ENCODE peak calls at places on chromosomes 4 and X, in six cellular contexts. One of them, this sample, is unnamed.

GRCh38 chrX:105820247-105820646 is 2.1 kb upstream of the NRK start:
- DNase-seq in esophagus muscularis mucosa: no peak
- DNase-seq in hepatocyte: no peak
- DNase-seq in fibroblast of lung: no peak
- DNase-seq in lower lobe of right lung: no peak
- DNase-seq in right cardiac atrium: no peak
- DNase-seq in this sample: no peak

GRCh38 chr4:39469429-39470077 is 10.7 kb downstream of the LIAS start:
- DNase-seq in esophagus muscularis mucosa: no peak
- DNase-seq in hepatocyte: peak
- DNase-seq in fibroblast of lung: peak
- DNase-seq in lower lobe of right lung: no peak
- DNase-seq in right cardiac atrium: peak
- DNase-seq in this sample: peak

GRCh38 chr4:154709550-154709949 is 34.2 kb upstream of the LRAT start:
- DNase-seq in esophagus muscularis mucosa: no peak
- DNase-seq in hepatocyte: no peak
- DNase-seq in fibroblast of lung: no peak
- DNase-seq in lower lobe of right lung: no peak
- DNase-seq in right cardiac atrium: no peak
- DNase-seq in this sample: no peak

GRCh38 chr4:73589261-73589847 is 30.9 kb downstream of the RASSF6 start:
- DNase-seq in esophagus muscularis mucosa: no peak
- DNase-seq in hepatocyte: peak
- DNase-seq in fibroblast of lung: peak
- DNase-seq in lower lobe of right lung: no peak
- DNase-seq in right cardiac atrium: no peak
- DNase-seq in this sample: no peak

GRCh38 chr4:53022162-53023100 is 160.3 kb downstream of the RASL11B start:
- DNase-seq in esophagus muscularis mucosa: no peak
- DNase-seq in hepatocyte: no peak
- DNase-seq in fibroblast of lung: no peak
- DNase-seq in lower lobe of right lung: no peak
- DNase-seq in right cardiac atrium: no peak
- DNase-seq in this sample: no peak

GRCh38 chrX:130110379-130111219 is at the start of gene ELF4:
- DNase-seq in esophagus muscularis mucosa: no peak
- DNase-seq in hepatocyte: peak
- DNase-seq in fibroblast of lung: peak
- DNase-seq in lower lobe of right lung: peak
- DNase-seq in right cardiac atrium: no peak
- DNase-seq in this sample: no peak

GRCh38 chrX:20507901-20508620 is 241.4 kb upstream of the RPS6KA3 start:
- DNase-seq in esophagus muscularis mucosa: no peak
- DNase-seq in hepatocyte: no peak
- DNase-seq in fibroblast of lung: no peak
- DNase-seq in lower lobe of right lung: no peak
- DNase-seq in right cardiac atrium: no peak
- DNase-seq in this sample: no peak

GRCh38 chr4:142818476-142818875 is 27.6 kb downstream of the INPP4B start:
- DNase-seq in esophagus muscularis mucosa: no peak
- DNase-seq in hepatocyte: no peak
- DNase-seq in fibroblast of lung: no peak
- DNase-seq in lower lobe of right lung: no peak
- DNase-seq in right cardiac atrium: no peak
- DNase-seq in this sample: no peak

GRCh38 chrX:21375795-21376069 is 1.5 kb downstream of the CNKSR2 start:
- DNase-seq in esophagus muscularis mucosa: no peak
- DNase-seq in hepatocyte: peak
- DNase-seq in fibroblast of lung: no peak
- DNase-seq in lower lobe of right lung: no peak
- DNase-seq in right cardiac atrium: no peak
- DNase-seq in this sample: no peak

GRCh38 chr4:187632260-187633010 is 363.1 kb upstream of the ZFP42 start:
- DNase-seq in esophagus muscularis mucosa: no peak
- DNase-seq in hepatocyte: no peak
- DNase-seq in fibroblast of lung: no peak
- DNase-seq in lower lobe of right lung: no peak
- DNase-seq in right cardiac atrium: no peak
- DNase-seq in this sample: no peak

GRCh38 chrX:140866446-140866845 is 135.9 kb upstream of the SPANXB1 start:
- DNase-seq in esophagus muscularis mucosa: no peak
- DNase-seq in hepatocyte: no peak
- DNase-seq in fibroblast of lung: no peak
- DNase-seq in lower lobe of right lung: no peak
- DNase-seq in right cardiac atrium: no peak
- DNase-seq in this sample: no peak

GRCh38 chr4:87853108-87853507 is 20.3 kb downstream of the MEPE start:
- DNase-seq in esophagus muscularis mucosa: no peak
- DNase-seq in hepatocyte: peak
- DNase-seq in fibroblast of lung: peak
- DNase-seq in lower lobe of right lung: no peak
- DNase-seq in right cardiac atrium: no peak
- DNase-seq in this sample: no peak

GRCh38 chr4:183507928-183508327 is 3.1 kb downstream of the ING2 start:
- DNase-seq in esophagus muscularis mucosa: no peak
- DNase-seq in hepatocyte: peak
- DNase-seq in fibroblast of lung: no peak
- DNase-seq in lower lobe of right lung: no peak
- DNase-seq in right cardiac atrium: no peak
- DNase-seq in this sample: no peak

GRCh38 chrX:1226249-1226648 is 13.8 kb upstream of the CRLF2 start:
- DNase-seq in esophagus muscularis mucosa: no peak
- DNase-seq in hepatocyte: no peak
- DNase-seq in fibroblast of lung: no peak
- DNase-seq in lower lobe of right lung: no peak
- DNase-seq in right cardiac atrium: no peak
- DNase-seq in this sample: no peak

GRCh38 chr4:76806757-76807156 is 91.2 kb downstream of the SOWAHB start:
- DNase-seq in esophagus muscularis mucosa: no peak
- DNase-seq in hepatocyte: no peak
- DNase-seq in fibroblast of lung: no peak
- DNase-seq in lower lobe of right lung: no peak
- DNase-seq in right cardiac atrium: no peak
- DNase-seq in this sample: no peak

GRCh38 chr4:76809594-76810305 is 88.2 kb downstream of the SOWAHB start:
- DNase-seq in esophagus muscularis mucosa: no peak
- DNase-seq in hepatocyte: no peak
- DNase-seq in fibroblast of lung: peak
- DNase-seq in lower lobe of right lung: no peak
- DNase-seq in right cardiac atrium: peak
- DNase-seq in this sample: no peak

GRCh38 chr4:76806336-76806735 is 91.6 kb downstream of the SOWAHB start:
- DNase-seq in esophagus muscularis mucosa: no peak
- DNase-seq in hepatocyte: no peak
- DNase-seq in fibroblast of lung: no peak
- DNase-seq in lower lobe of right lung: no peak
- DNase-seq in right cardiac atrium: no peak
- DNase-seq in this sample: no peak

GRCh38 chr4:76813070-76813469 is 84.9 kb downstream of the SOWAHB start:
- DNase-seq in esophagus muscularis mucosa: no peak
- DNase-seq in hepatocyte: no peak
- DNase-seq in fibroblast of lung: no peak
- DNase-seq in lower lobe of right lung: no peak
- DNase-seq in right cardiac atrium: no peak
- DNase-seq in this sample: no peak

DNA sequence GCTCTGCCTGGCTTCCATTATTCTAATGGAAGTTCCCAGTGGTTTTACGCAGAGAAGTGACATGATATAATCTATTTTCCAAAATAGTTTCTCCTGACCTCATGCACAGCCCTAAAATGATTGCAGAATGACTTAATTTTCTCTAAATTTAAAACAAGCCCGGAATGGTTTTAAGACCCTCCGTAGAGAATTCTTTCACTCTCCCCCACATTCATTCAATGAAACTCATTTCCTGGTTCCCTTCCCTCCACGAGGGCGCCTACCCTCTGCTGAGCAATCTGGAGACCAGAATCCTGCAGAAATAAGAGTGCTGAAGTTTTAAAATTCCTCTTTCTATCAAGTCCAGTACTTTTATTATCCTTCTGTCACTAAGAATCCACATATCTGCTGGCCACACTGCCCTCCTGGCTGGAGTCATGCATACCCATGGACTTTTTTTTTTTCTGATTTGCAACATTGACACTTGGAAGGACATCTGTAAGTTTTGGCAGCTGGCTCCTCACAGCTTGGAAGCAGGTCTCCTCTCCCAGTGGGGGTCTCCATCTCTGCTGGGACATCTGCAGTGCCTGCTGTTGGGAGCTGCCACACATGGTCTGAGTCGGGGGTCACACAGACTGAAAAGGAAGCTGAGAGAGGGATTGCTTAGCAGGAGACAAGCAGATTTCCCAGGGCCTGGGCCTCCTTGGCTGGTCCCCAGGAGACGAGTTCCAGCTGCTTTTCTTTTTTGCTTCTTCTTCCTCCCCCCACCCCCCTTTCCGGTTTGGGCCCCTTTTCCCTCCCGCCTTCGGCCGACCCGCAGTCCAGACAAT is 86.1 kb downstream of the SOWAHB start:
- DNase-seq in esophagus muscularis mucosa: no peak
- DNase-seq in hepatocyte: peak
- DNase-seq in fibroblast of lung: peak
- DNase-seq in lower lobe of right lung: no peak
- DNase-seq in right cardiac atrium: no peak
- DNase-seq in this sample: peak
- H3K4me3 ChIP-seq in esophagus muscularis mucosa: no peak
- H3K4me3 ChIP-seq in hepatocyte: no peak
- H3K4me3 ChIP-seq in fibroblast of lung: no peak
- H3K4me3 ChIP-seq in lower lobe of right lung: no peak
- H3K4me3 ChIP-seq in right cardiac atrium: no peak
- H3K4me3 ChIP-seq in this sample: no peak

GRCh38 chr4:36316544-36317082 is 35.2 kb downstream of the DTHD1 start:
- DNase-seq in esophagus muscularis mucosa: no peak
- DNase-seq in hepatocyte: no peak
- DNase-seq in fibroblast of lung: peak
- DNase-seq in lower lobe of right lung: no peak
- DNase-seq in right cardiac atrium: no peak
- DNase-seq in this sample: no peak

GRCh38 chr4:36310793-36311192 is 29.4 kb downstream of the DTHD1 start:
- DNase-seq in esophagus muscularis mucosa: no peak
- DNase-seq in hepatocyte: no peak
- DNase-seq in fibroblast of lung: no peak
- DNase-seq in lower lobe of right lung: no peak
- DNase-seq in right cardiac atrium: peak
- DNase-seq in this sample: no peak

GRCh38 chr4:36312511-36312910 is 31.1 kb downstream of the DTHD1 start:
- DNase-seq in esophagus muscularis mucosa: no peak
- DNase-seq in hepatocyte: no peak
- DNase-seq in fibroblast of lung: no peak
- DNase-seq in lower lobe of right lung: no peak
- DNase-seq in right cardiac atrium: no peak
- DNase-seq in this sample: no peak

GRCh38 chr4:36310237-36310636 is 28.8 kb downstream of the DTHD1 start:
- DNase-seq in esophagus muscularis mucosa: no peak
- DNase-seq in hepatocyte: no peak
- DNase-seq in fibroblast of lung: no peak
- DNase-seq in lower lobe of right lung: no peak
- DNase-seq in right cardiac atrium: no peak
- DNase-seq in this sample: no peak

DNA sequence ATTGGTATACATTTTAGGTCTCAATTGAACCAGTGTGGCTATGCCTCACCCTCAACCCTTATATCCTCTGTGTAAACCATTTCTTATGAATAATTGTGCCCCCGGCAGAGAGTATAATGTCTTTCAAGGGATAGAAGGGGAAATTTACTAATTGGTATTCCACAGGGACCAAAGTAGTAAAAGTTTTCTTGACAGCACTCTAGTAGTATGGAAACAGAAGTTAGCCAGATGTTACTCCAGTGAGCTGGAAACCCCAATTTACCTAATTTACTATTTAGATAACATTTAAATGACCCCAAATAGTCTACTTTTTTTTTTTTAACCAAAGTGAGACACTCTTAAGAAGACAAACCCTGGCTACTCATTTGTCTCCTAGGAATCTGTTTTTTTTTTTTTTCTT is 32.3 kb downstream of the DTHD1 start:
- DNase-seq in esophagus muscularis mucosa: no peak
- DNase-seq in hepatocyte: no peak
- DNase-seq in fibroblast of lung: no peak
- DNase-seq in lower lobe of right lung: no peak
- DNase-seq in right cardiac atrium: no peak
- DNase-seq in this sample: no peak
- H3K27ac ChIP-seq in esophagus muscularis mucosa: no peak
- H3K27ac ChIP-seq in hepatocyte: no peak
- H3K27ac ChIP-seq in fibroblast of lung: no peak
- H3K27ac ChIP-seq in lower lobe of right lung: no peak
- H3K27ac ChIP-seq in right cardiac atrium: no peak
- H3K27ac ChIP-seq in this sample: no peak

GRCh38 chr4:51865717-51866116 is 22.8 kb downstream of the DCUN1D4 start:
- DNase-seq in esophagus muscularis mucosa: no peak
- DNase-seq in hepatocyte: no peak
- DNase-seq in fibroblast of lung: no peak
- DNase-seq in lower lobe of right lung: no peak
- DNase-seq in right cardiac atrium: no peak
- DNase-seq in this sample: no peak

GRCh38 chr4:51866835-51867234 is 23.9 kb downstream of the DCUN1D4 start:
- DNase-seq in esophagus muscularis mucosa: no peak
- DNase-seq in hepatocyte: no peak
- DNase-seq in fibroblast of lung: no peak
- DNase-seq in lower lobe of right lung: no peak
- DNase-seq in right cardiac atrium: no peak
- DNase-seq in this sample: peak

GRCh38 chr4:51867689-51868448 is 24.9 kb downstream of the DCUN1D4 start:
- DNase-seq in esophagus muscularis mucosa: no peak
- DNase-seq in hepatocyte: no peak
- DNase-seq in fibroblast of lung: no peak
- DNase-seq in lower lobe of right lung: no peak
- DNase-seq in right cardiac atrium: no peak
- DNase-seq in this sample: no peak

GRCh38 chr4:51870441-51871188 is 27.7 kb downstream of the DCUN1D4 start:
- DNase-seq in esophagus muscularis mucosa: no peak
- DNase-seq in hepatocyte: no peak
- DNase-seq in fibroblast of lung: peak
- DNase-seq in lower lobe of right lung: no peak
- DNase-seq in right cardiac atrium: no peak
- DNase-seq in this sample: no peak

GRCh38 chr4:51868449-51868847 is 25.5 kb downstream of the DCUN1D4 start:
- DNase-seq in esophagus muscularis mucosa: no peak
- DNase-seq in hepatocyte: no peak
- DNase-seq in fibroblast of lung: no peak
- DNase-seq in lower lobe of right lung: no peak
- DNase-seq in right cardiac atrium: no peak
- DNase-seq in this sample: no peak
- H3K4me3 ChIP-seq in esophagus muscularis mucosa: no peak
- H3K4me3 ChIP-seq in hepatocyte: no peak
- H3K4me3 ChIP-seq in fibroblast of lung: no peak
- H3K4me3 ChIP-seq in lower lobe of right lung: no peak
- H3K4me3 ChIP-seq in right cardiac atrium: no peak
- H3K4me3 ChIP-seq in this sample: no peak

DNA sequence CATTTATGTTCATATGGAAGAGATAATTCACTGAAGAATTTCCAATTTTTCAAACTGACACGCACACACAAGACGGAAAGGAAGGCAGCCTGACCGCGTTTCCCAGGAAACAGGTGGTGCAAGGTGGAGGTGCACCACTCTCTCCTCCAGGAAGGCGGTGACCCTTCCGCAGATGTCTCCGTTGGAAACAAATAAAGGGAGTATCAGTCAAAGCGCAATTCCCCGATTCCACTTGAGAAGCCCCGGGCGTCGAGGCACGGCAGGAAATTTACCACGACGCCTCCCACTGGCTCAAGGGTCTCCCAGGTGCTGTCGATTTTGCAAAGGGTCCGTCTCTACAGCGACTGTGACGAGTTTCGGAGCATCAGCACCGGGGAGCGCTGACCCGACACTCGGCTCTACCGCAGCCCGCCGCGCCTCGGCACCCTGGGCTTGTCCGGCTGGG is 770 bp upstream of the TIGD2 start:
- DNase-seq in esophagus muscularis mucosa: no peak
- DNase-seq in hepatocyte: peak
- DNase-seq in fibroblast of lung: no peak
- DNase-seq in lower lobe of right lung: no peak
- DNase-seq in right cardiac atrium: no peak
- DNase-seq in this sample: no peak
- H3K27ac ChIP-seq in esophagus muscularis mucosa: peak
- H3K27ac ChIP-seq in hepatocyte: peak
- H3K27ac ChIP-seq in fibroblast of lung: no peak
- H3K27ac ChIP-seq in lower lobe of right lung: peak
- H3K27ac ChIP-seq in right cardiac atrium: no peak
- H3K27ac ChIP-seq in this sample: no peak